ENCODE peak calls at places on chromosomes 7 and 10, in nine cellular contexts. Z, T, E, B, K, L, M, A and R are unnamed samples.
A peak's percentile ranks its signal among the peaks of the same experiment; 100 is the strongest.

GRCh38 chr10:7861509-7862120 is 43.3 kb downstream of the TAF3 start:
- DNase-seq in E (no peak), A (no peak), T (no peak), B (no peak), L (no peak), Z (no peak), K (no peak), M (no peak), R (no peak)

GRCh38 chr10:33099748-33100147 is 141.7 kb upstream of the ITGB1 start:
- DNase-seq in Z (no peak), M (no peak), B (no peak), E (no peak), T (peak; percentile 88), L (no peak), A (no peak), K (no peak), R (no peak)

GRCh38 chr7:155059703-155060102 is 10.4 kb upstream of the HTR5A start:
- DNase-seq in M (no peak), Z (no peak), T (no peak), B (no peak), K (no peak), A (no peak), E (no peak), L (no peak), R (no peak)

GRCh38 chr10:89591111-89591795 is 53.8 kb downstream of the PANK1 start:
- DNase-seq in B (peak; percentile 28), M (no peak), E (peak; percentile 19), K (no peak), Z (no peak), L (peak; percentile 54), A (no peak), T (peak; percentile 37), R (no peak)

GRCh38 chr7:76386691-76387260 is 22.7 kb downstream of the SSC4D start:
- DNase-seq in E (peak; percentile 40), K (no peak), T (peak; percentile 39), M (no peak), A (no peak), L (peak; percentile 53), B (no peak), Z (no peak), R (no peak)

GRCh38 chr10:49133706-49134248 is at the start of gene FAM170B:
- DNase-seq in K (no peak), B (no peak), L (no peak), E (no peak), M (no peak), Z (no peak), A (no peak), T (no peak), R (no peak)

GRCh38 chr7:141696386-141696785 is 5.6 kb downstream of the DENND11 start:
- DNase-seq in M (no peak), B (no peak), L (no peak), K (no peak), A (no peak), E (no peak), T (no peak), Z (no peak), R (no peak)

GRCh38 chr10:15585303-15585715 is 134.4 kb downstream of the ITGA8 start:
- DNase-seq in B (peak; percentile 69), E (peak; percentile 39), K (peak; percentile 38), A (no peak), M (peak; percentile 20), L (no peak), T (peak; percentile 5), Z (no peak), R (no peak)

GRCh38 chr7:55133630-55134392 is 115.0 kb downstream of the EGFR start:
- DNase-seq in T (peak; percentile 99), A (no peak), E (peak; percentile 67), B (peak; percentile 97), L (peak; percentile 80), K (no peak), Z (no peak), M (peak; percentile 93), R (no peak)

GRCh38 chr10:93463723-93464511 is 18.2 kb downstream of the MYOF start:
- DNase-seq in T (peak; percentile 79), B (peak; percentile 87), K (peak; percentile 64), E (peak; percentile 40), M (no peak), Z (no peak), A (no peak), L (peak; percentile 26), R (no peak)

GRCh38 chr10:116044722-116045374 is 228.2 kb downstream of the GFRA1 start:
- DNase-seq in Z (no peak), L (peak; percentile 78), B (peak; percentile 3), E (peak; percentile 60), K (peak; percentile 41), M (no peak), A (no peak), T (peak; percentile 51), R (no peak)

GRCh38 chr10:133357293-133358151 is at the start of gene FUOM:
- DNase-seq in T (peak; percentile 46), M (no peak), Z (peak; percentile 72), K (no peak), L (peak; percentile 33), E (peak; percentile 68), B (peak; percentile 68), A (peak; percentile 71), R (peak; percentile 69)

GRCh38 chr10:35578608-35578956 is 26.6 kb upstream of the GJD4 start:
- DNase-seq in B (peak; percentile 4), A (no peak), E (no peak), L (no peak), Z (no peak), M (no peak), K (no peak), T (no peak), R (no peak)

DNA sequence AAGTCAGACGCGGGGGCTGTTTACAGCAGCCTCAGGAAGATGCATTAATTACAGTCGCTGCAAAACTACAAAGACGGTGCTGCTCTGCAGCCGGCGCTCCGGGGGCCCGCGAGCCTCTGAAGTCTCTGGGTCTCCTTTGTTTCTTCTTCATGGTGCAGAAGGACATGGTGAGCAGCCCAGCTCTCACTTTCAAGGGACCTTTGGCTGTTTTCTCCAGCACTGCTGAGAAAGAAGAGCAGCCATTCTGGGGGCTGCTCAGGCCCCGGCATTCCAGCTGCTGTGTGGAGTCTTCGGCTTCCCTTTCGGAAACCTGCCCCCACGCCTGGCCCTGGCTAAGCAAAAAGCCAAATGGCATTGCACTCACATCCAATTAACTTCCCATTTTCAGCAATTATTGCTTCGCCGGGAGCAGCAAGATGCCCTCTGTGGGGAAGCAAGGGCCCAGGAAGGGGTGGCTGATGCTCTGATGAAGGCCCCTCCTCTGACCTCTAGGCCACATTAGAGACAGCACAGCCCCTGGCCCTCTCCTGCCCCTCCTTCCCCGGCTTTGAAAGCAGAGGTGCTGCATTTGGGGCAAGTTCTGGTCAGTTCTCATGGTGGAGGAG is 555.7 kb downstream of the PTPRN2 start:
- DNase-seq in T (no peak), E (no peak), Z (no peak), L (no peak), M (no peak), B (no peak), A (no peak), K (no peak), R (no peak)
- H3K9me3 ChIP-seq in T (no peaks in the 10 kb centered on the region), E (no peaks in the 10 kb centered on the region), Z (peaks cover 4% of the 10 kb centered on the region), L (no peaks in the 10 kb centered on the region), M (peaks cover 33% of the 10 kb centered on the region), B (no peaks in the 10 kb centered on the region), A (no peaks in the 10 kb centered on the region), K (no peaks in the 10 kb centered on the region), R (no peaks in the 10 kb centered on the region)

GRCh38 chr10:78687616-78688015 is 381.1 kb upstream of the ZMIZ1 start:
- DNase-seq in K (no peak), M (no peak), E (no peak), L (no peak), Z (no peak), A (no peak), T (no peak), B (no peak), R (no peak)

GRCh38 chr10:78688221-78688944 is 380.4 kb upstream of the ZMIZ1 start:
- DNase-seq in K (no peak), L (no peak), B (no peak), Z (no peak), T (no peak), E (no peak), M (no peak), A (no peak), R (no peak)

GRCh38 chr10:78690354-78691111 is 378.2 kb upstream of the ZMIZ1 start:
- DNase-seq in L (no peak), M (no peak), Z (no peak), E (no peak), K (no peak), T (no peak), A (no peak), B (no peak), R (no peak)

GRCh38 chr10:78691301-78692030 is 377.3 kb upstream of the ZMIZ1 start:
- DNase-seq in K (no peak), Z (no peak), L (no peak), B (no peak), T (no peak), E (no peak), M (no peak), A (no peak), R (no peak)

GRCh38 chr10:78688945-78689935 is 379.5 kb upstream of the ZMIZ1 start:
- DNase-seq in M (no peak), A (no peak), E (peak; percentile 35), B (peak; percentile 32), T (no peak), K (peak; percentile 26), L (peak; percentile 59), Z (no peak), R (no peak)
- H3K9me3 ChIP-seq in M (no peaks in the 10 kb centered on the region), A (no peaks in the 10 kb centered on the region), E (no peaks in the 10 kb centered on the region), B (no peaks in the 10 kb centered on the region), T (no peaks in the 10 kb centered on the region), K (no peaks in the 10 kb centered on the region), L (no peaks in the 10 kb centered on the region), Z (no peaks in the 10 kb centered on the region), R (no peaks in the 10 kb centered on the region)

GRCh38 chr7:158558816-158559215 is 28.8 kb downstream of the PTPRN2 start:
- DNase-seq in K (no peak), M (no peak), Z (no peak), L (no peak), A (no peak), E (no peak), B (no peak), T (no peak), R (no peak)

GRCh38 chr7:158557441-158557755 is 30.2 kb downstream of the PTPRN2 start:
- DNase-seq in E (no peak), T (no peak), B (no peak), Z (no peak), L (no peak), A (no peak), M (no peak), K (no peak), R (no peak)

GRCh38 chr7:158560386-158560785 is 27.2 kb downstream of the PTPRN2 start:
- DNase-seq in E (no peak), B (no peak), A (no peak), T (no peak), K (no peak), L (no peak), M (no peak), Z (no peak), R (no peak)

GRCh38 chr7:158561659-158562058 is 26.0 kb downstream of the PTPRN2 start:
- DNase-seq in E (no peak), A (no peak), B (no peak), T (no peak), Z (no peak), L (no peak), M (no peak), K (no peak), R (no peak)

GRCh38 chr7:158559356-158559755 is 28.3 kb downstream of the PTPRN2 start:
- DNase-seq in A (no peak), E (no peak), L (no peak), Z (no peak), K (no peak), T (no peak), M (no peak), B (no peak), R (no peak)
- H3K9me3 ChIP-seq in A (no peaks in the 10 kb centered on the region), E (no peaks in the 10 kb centered on the region), L (no peaks in the 10 kb centered on the region), Z (no peaks in the 10 kb centered on the region), K (no peaks in the 10 kb centered on the region), T (no peaks in the 10 kb centered on the region), M (peaks cover 28% of the 10 kb centered on the region), B (no peaks in the 10 kb centered on the region), R (no peaks in the 10 kb centered on the region)

GRCh38 chr10:130807096-130807495 is 504.4 kb downstream of the TCERG1L start:
- DNase-seq in E (no peak), A (no peak), Z (no peak), M (no peak), L (no peak), K (no peak), B (no peak), T (no peak), R (no peak)
- H3K9me3 ChIP-seq in E (no peaks in the 10 kb centered on the region), A (no peaks in the 10 kb centered on the region), Z (no peaks in the 10 kb centered on the region), M (peaks cover 50% of the 10 kb centered on the region), L (no peaks in the 10 kb centered on the region), K (no peaks in the 10 kb centered on the region), B (no peaks in the 10 kb centered on the region), T (no peaks in the 10 kb centered on the region), R (no peaks in the 10 kb centered on the region)